ENCODE peak calls at places on chromosomes 1 and 21, in six cellular contexts. One of them, this sample, is unnamed.

GRCh38 chr1:17347769-17348592 is 24.0 kb upstream of the PADI6 start:
- DNase-seq in upper lobe of left lung: no peak
- DNase-seq in K562: peak
- DNase-seq in A549: peak
- DNase-seq in tibial nerve: no peak
- DNase-seq in transverse colon: no peak
- DNase-seq in this sample: no peak

GRCh38 chr21:26351661-26352060 is 181.1 kb upstream of the APP start:
- DNase-seq in transverse colon: no peak
- DNase-seq in upper lobe of left lung: no peak
- DNase-seq in K562: no peak
- DNase-seq in A549: no peak
- DNase-seq in tibial nerve: no peak
- DNase-seq in this sample: no peak

GRCh38 chr1:15764269-15764764 is 5.7 kb downstream of the FBLIM1 start:
- DNase-seq in transverse colon: peak
- DNase-seq in K562: no peak
- DNase-seq in A549: no peak
- DNase-seq in tibial nerve: no peak
- DNase-seq in upper lobe of left lung: no peak
- DNase-seq in this sample: no peak

GRCh38 chr1:47686731-47687617 is 249.1 kb downstream of the FOXD2 start:
- DNase-seq in tibial nerve: no peak
- DNase-seq in upper lobe of left lung: peak
- DNase-seq in transverse colon: no peak
- DNase-seq in A549: no peak
- DNase-seq in K562: no peak
- DNase-seq in this sample: no peak

GRCh38 chr21:37237764-37238163 is 29.4 kb downstream of the VPS26C start:
- DNase-seq in upper lobe of left lung: no peak
- DNase-seq in A549: no peak
- DNase-seq in tibial nerve: no peak
- DNase-seq in transverse colon: no peak
- DNase-seq in K562: no peak
- DNase-seq in this sample: no peak

GRCh38 chr1:18119289-18119688 is 11.7 kb downstream of the IGSF21 start:
- DNase-seq in tibial nerve: no peak
- DNase-seq in transverse colon: no peak
- DNase-seq in A549: no peak
- DNase-seq in upper lobe of left lung: no peak
- DNase-seq in K562: no peak
- DNase-seq in this sample: no peak

GRCh38 chr1:118335372-118335771 is 150.3 kb upstream of the SPAG17 start:
- DNase-seq in tibial nerve: no peak
- DNase-seq in K562: no peak
- DNase-seq in upper lobe of left lung: no peak
- DNase-seq in transverse colon: no peak
- DNase-seq in A549: no peak
- DNase-seq in this sample: no peak

GRCh38 chr1:211928993-211929637 is 98.6 kb upstream of the LPGAT1 start:
- DNase-seq in tibial nerve: no peak
- DNase-seq in upper lobe of left lung: no peak
- DNase-seq in transverse colon: peak
- DNase-seq in A549: peak
- DNase-seq in K562: peak
- DNase-seq in this sample: no peak

GRCh38 chr1:80966266-80966665 is 834.5 kb upstream of the ADGRL2 start:
- DNase-seq in upper lobe of left lung: no peak
- DNase-seq in A549: no peak
- DNase-seq in K562: no peak
- DNase-seq in transverse colon: no peak
- DNase-seq in tibial nerve: no peak
- DNase-seq in this sample: no peak

GRCh38 chr1:17606826-17607440 is 67.4 kb downstream of the ARHGEF10L start:
- DNase-seq in K562: peak
- DNase-seq in A549: peak
- DNase-seq in transverse colon: peak
- DNase-seq in upper lobe of left lung: no peak
- DNase-seq in tibial nerve: peak
- DNase-seq in this sample: peak

GRCh38 chr1:179881642-179882252 is 338 bp upstream of the TOR1AIP1 start:
- DNase-seq in transverse colon: peak
- DNase-seq in upper lobe of left lung: no peak
- DNase-seq in A549: peak
- DNase-seq in tibial nerve: peak
- DNase-seq in K562: peak
- DNase-seq in this sample: no peak

GRCh38 chr21:14879458-14879857 is 185.3 kb downstream of the NRIP1 start:
- DNase-seq in upper lobe of left lung: no peak
- DNase-seq in K562: no peak
- DNase-seq in transverse colon: no peak
- DNase-seq in tibial nerve: no peak
- DNase-seq in A549: no peak
- DNase-seq in this sample: no peak

GRCh38 chr21:31132574-31133242 is 94.4 kb upstream of the KRTAP19-8 start:
- DNase-seq in tibial nerve: no peak
- DNase-seq in A549: no peak
- DNase-seq in K562: no peak
- DNase-seq in upper lobe of left lung: no peak
- DNase-seq in transverse colon: peak
- DNase-seq in this sample: no peak

GRCh38 chr1:160082926-160083325 is 1.6 kb downstream of the KCNJ9 start:
- DNase-seq in upper lobe of left lung: no peak
- DNase-seq in tibial nerve: no peak
- DNase-seq in A549: no peak
- DNase-seq in K562: no peak
- DNase-seq in transverse colon: no peak
- DNase-seq in this sample: no peak

GRCh38 chr1:7470904-7471638 is 300.0 kb upstream of the VAMP3 start:
- DNase-seq in upper lobe of left lung: peak
- DNase-seq in K562: no peak
- DNase-seq in A549: peak
- DNase-seq in transverse colon: peak
- DNase-seq in tibial nerve: peak
- DNase-seq in this sample: peak

DNA sequence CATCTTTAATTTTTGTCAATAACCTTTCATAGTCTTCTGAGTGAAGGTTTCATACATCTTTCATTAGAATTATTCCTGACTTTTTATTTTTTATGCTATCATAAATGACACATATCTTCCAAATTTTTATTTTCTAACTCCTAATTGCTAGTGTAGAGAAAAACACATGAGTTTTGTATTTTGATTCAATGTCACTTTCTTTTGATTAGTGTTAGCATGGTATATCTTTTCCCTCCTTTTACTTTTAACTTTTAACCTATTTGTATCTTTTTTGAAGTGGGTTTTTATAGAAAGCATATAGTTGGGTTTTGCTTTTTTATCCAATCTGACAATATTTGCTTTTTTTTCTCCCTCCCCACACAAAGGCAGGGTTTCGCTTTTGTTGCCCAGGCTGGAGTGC is 43.2 kb downstream of the SDCCAG8 start:
- DNase-seq in K562: no peak
- DNase-seq in A549: no peak
- DNase-seq in tibial nerve: no peak
- DNase-seq in transverse colon: no peak
- DNase-seq in upper lobe of left lung: no peak
- DNase-seq in this sample: no peak
- TF ChIP-seq EP300 in K562: no peak
- TF ChIP-seq EP300 in A549: no peak
- TF ChIP-seq EP300 in tibial nerve: no peak
- TF ChIP-seq EP300 in transverse colon: no peak
- TF ChIP-seq EP300 in upper lobe of left lung: no peak
- TF ChIP-seq EP300 in this sample: no peak

GRCh38 chr1:111196213-111196612 is 4.2 kb downstream of the DENND2D start:
- DNase-seq in upper lobe of left lung: no peak
- DNase-seq in A549: no peak
- DNase-seq in K562: no peak
- DNase-seq in tibial nerve: no peak
- DNase-seq in transverse colon: no peak
- DNase-seq in this sample: no peak
- H3K4me3 ChIP-seq in upper lobe of left lung: no peak
- H3K4me3 ChIP-seq in A549: no peak
- H3K4me3 ChIP-seq in K562: no peak
- H3K4me3 ChIP-seq in tibial nerve: no peak
- H3K4me3 ChIP-seq in transverse colon: peak
- H3K4me3 ChIP-seq in this sample: no peak

GRCh38 chr1:87335175-87335992 is 6.7 kb downstream of the LMO4 start:
- DNase-seq in tibial nerve: peak
- DNase-seq in K562: peak
- DNase-seq in A549: no peak
- DNase-seq in upper lobe of left lung: peak
- DNase-seq in transverse colon: peak
- DNase-seq in this sample: peak
- TF ChIP-seq POLR2A in tibial nerve: no peak
- TF ChIP-seq POLR2A in K562: peak
- TF ChIP-seq POLR2A in A549: peak
- TF ChIP-seq POLR2A in upper lobe of left lung: peak
- TF ChIP-seq POLR2A in transverse colon: no peak
- TF ChIP-seq POLR2A in this sample: no peak

DNA sequence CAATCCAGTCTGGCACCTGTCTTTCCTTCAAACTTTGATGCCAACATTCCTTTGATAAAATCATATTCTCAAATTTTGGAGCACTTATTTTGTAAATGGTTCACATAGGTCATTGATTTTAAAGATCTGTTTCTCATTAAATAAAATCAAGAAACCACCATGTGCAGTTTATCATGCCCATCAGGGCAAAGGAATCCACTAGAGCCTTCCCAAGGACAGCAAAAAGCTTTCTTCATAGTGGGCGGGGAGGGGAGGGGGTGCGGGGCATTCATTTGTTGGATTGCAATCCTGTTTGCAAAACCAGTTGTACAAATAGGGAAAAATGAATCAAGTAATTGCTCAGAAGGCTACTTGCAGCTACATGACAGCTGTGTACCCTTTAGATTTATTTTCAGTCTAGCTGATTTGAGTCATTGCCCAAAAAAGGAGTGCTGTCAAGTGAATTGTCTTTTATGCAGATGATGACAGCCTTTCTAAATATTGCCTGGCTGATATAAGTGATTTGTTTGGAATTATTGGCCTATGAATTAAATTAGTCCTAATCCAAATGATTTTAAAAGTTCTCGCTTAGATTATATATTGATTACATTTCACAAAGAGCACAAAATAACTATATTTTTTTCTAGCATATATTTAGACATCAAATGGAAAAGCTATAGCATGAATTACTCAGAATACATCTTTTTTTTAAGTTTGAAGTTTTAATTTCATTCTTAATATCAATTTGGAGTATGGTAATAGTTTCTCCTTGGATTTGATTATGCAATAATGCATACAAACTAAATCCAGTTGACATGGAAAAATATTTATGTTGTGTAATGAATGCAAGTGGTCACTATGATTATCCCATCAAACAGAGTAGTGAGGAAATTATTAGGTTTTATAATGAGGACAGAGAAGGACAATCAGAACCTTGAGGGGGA is 23.2 kb downstream of the LRRC8B start:
- DNase-seq in tibial nerve: no peak
- DNase-seq in upper lobe of left lung: no peak
- DNase-seq in A549: peak
- DNase-seq in K562: no peak
- DNase-seq in transverse colon: no peak
- DNase-seq in this sample: no peak
- TF ChIP-seq EP300 in tibial nerve: no peak
- TF ChIP-seq EP300 in upper lobe of left lung: no peak
- TF ChIP-seq EP300 in A549: no peak
- TF ChIP-seq EP300 in K562: no peak
- TF ChIP-seq EP300 in transverse colon: no peak
- TF ChIP-seq EP300 in this sample: peak

GRCh38 chr1:200043330-200043668 is 15.8 kb downstream of the NR5A2 start:
- DNase-seq in upper lobe of left lung: no peak
- DNase-seq in A549: no peak
- DNase-seq in K562: no peak
- DNase-seq in transverse colon: no peak
- DNase-seq in tibial nerve: no peak
- DNase-seq in this sample: no peak
- H3K4me3 ChIP-seq in upper lobe of left lung: no peak
- H3K4me3 ChIP-seq in A549: peak
- H3K4me3 ChIP-seq in K562: no peak
- H3K4me3 ChIP-seq in transverse colon: peak
- H3K4me3 ChIP-seq in tibial nerve: no peak
- H3K4me3 ChIP-seq in this sample: no peak

GRCh38 chr1:150083907-150084306 is 16.3 kb downstream of the VPS45 start:
- DNase-seq in transverse colon: no peak
- DNase-seq in upper lobe of left lung: no peak
- DNase-seq in A549: no peak
- DNase-seq in tibial nerve: no peak
- DNase-seq in K562: no peak
- DNase-seq in this sample: no peak
- TF ChIP-seq POLR2A in transverse colon: no peak
- TF ChIP-seq POLR2A in upper lobe of left lung: no peak
- TF ChIP-seq POLR2A in A549: no peak
- TF ChIP-seq POLR2A in tibial nerve: no peak
- TF ChIP-seq POLR2A in K562: no peak
- TF ChIP-seq POLR2A in this sample: no peak

DNA sequence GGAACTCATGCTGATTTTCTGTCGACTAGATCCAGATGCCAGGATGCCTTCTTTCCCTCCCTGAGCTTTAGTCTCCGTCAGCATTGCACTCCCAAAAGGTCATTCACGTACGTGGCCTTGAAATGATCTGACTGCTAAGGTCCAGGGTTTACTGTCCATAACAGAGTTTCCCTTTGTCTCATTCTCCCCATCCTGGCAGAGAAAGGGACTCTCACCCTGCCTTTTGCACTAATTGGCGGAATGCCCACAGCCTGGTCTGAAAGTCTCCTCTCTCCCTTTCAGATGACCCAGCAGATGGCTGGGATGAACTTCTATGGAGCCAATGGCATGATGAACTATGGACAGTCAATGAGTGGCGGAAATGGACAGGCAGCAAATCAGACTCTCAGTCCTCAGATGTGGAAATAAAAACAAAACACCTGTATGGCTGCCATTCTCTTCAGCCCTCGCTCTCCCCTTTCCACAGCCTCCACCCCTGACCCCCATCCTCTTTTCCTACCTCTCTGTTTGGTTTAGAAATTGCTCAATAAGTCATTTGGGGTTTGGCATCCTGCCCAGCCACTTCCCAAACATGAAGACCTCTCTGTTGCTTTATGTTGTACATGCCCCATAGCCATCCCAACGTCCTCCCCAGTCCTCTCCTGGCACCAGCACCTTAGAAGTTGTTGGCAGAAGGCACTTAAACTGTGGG is 28.4 kb upstream of the ZFP69B start:
- DNase-seq in upper lobe of left lung: no peak
- DNase-seq in tibial nerve: no peak
- DNase-seq in A549: no peak
- DNase-seq in K562: no peak
- DNase-seq in transverse colon: no peak
- DNase-seq in this sample: no peak
- TF ChIP-seq EP300 in upper lobe of left lung: no peak
- TF ChIP-seq EP300 in tibial nerve: no peak
- TF ChIP-seq EP300 in A549: no peak
- TF ChIP-seq EP300 in K562: no peak
- TF ChIP-seq EP300 in transverse colon: no peak
- TF ChIP-seq EP300 in this sample: no peak